ENCODE peak calls at places on chromosome 14, in eight cellular contexts. N is SK-N-SH, I is HCT116, W is GM23338, K is GM12878, V is endothelial cell of umbilical vein, D is prostate gland, Y is GM12891. A is an unnamed sample.

GRCh38 chr14:57199911-57200310 is 68.8 kb downstream of the EXOC5 start:
- DNase-seq in N (no peak), I (no peak), W (no peak), K (no peak), V (no peak), D (no peak), Y (no peak), A (no peak)

GRCh38 chr14:74503256-74503972 is 9.8 kb downstream of the ISCA2 start:
- DNase-seq in N (no peak), I (no peak), W (no peak), K (no peak), V (no peak), D (no peak), Y (no peak), A (peak)

GRCh38 chr14:67837011-67837624 is 17.5 kb downstream of the RAD51B start:
- DNase-seq in N (peak), I (peak), W (peak), K (peak), V (peak), D (peak), Y (no peak), A (no peak)

GRCh38 chr14:45651906-45652305 is 398.9 kb upstream of the MIS18BP1 start:
- DNase-seq in N (no peak), I (no peak), W (no peak), K (no peak), V (peak), D (no peak), Y (no peak), A (no peak)

GRCh38 chr14:77036484-77037337 is 8.2 kb upstream of the IRF2BPL start:
- DNase-seq in N (no peak), I (no peak), W (no peak), K (peak), V (no peak), D (no peak), Y (no peak), A (no peak)

GRCh38 chr14:93200553-93200952 is 6.3 kb downstream of the GON7 start:
- DNase-seq in N (no peak), I (no peak), W (peak), K (no peak), V (no peak), D (no peak), Y (no peak), A (no peak)

GRCh38 chr14:32136027-32136825 is 59.1 kb downstream of the ARHGAP5 start:
- DNase-seq in N (no peak), I (no peak), W (no peak), K (no peak), V (no peak), D (no peak), Y (no peak), A (no peak)

GRCh38 chr14:93764211-93764659 is 24.1 kb downstream of the PRIMA1 start:
- DNase-seq in N (peak), I (no peak), W (no peak), K (no peak), V (no peak), D (peak), Y (no peak), A (no peak)

GRCh38 chr14:104972301-104973211 is 5.6 kb downstream of the AHNAK2 start:
- DNase-seq in N (no peak), I (peak), W (no peak), K (no peak), V (peak), D (peak), Y (no peak), A (peak)

GRCh38 chr14:85221832-85222231 is 308.1 kb upstream of the FLRT2 start:
- DNase-seq in N (no peak), I (no peak), W (no peak), K (no peak), V (no peak), D (no peak), Y (no peak), A (no peak)

GRCh38 chr14:82046512-82047226 is 513.0 kb upstream of the SEL1L start:
- DNase-seq in N (no peak), I (no peak), W (no peak), K (no peak), V (no peak), D (no peak), Y (no peak), A (no peak)

GRCh38 chr14:65198346-65198745 is 96.0 kb upstream of the MAX start:
- DNase-seq in N (peak), I (no peak), W (no peak), K (no peak), V (no peak), D (no peak), Y (no peak), A (no peak)

GRCh38 chr14:36583242-36584166 is 1.1 kb upstream of the NKX2-8 start:
- DNase-seq in N (peak), I (no peak), W (peak), K (no peak), V (no peak), D (no peak), Y (no peak), A (no peak)

GRCh38 chr14:75879031-75879430 is 102.8 kb downstream of the TGFB3 start:
- DNase-seq in N (no peak), I (no peak), W (no peak), K (no peak), V (peak), D (no peak), Y (no peak), A (no peak)

GRCh38 chr14:104688755-104689619 is at the start of gene INF2:
- DNase-seq in N (peak), I (no peak), W (peak), K (no peak), V (peak), D (peak), Y (peak), A (no peak)

GRCh38 chr14:97920201-97920600 is 1123.0 kb downstream of the VRK1 start:
- DNase-seq in N (no peak), I (no peak), W (no peak), K (no peak), V (no peak), D (no peak), Y (no peak), A (no peak)

GRCh38 chr14:39673141-39674133 is 241.2 kb upstream of the FBXO33 start:
- DNase-seq in N (no peak), I (no peak), W (peak), K (no peak), V (no peak), D (no peak), Y (no peak), A (no peak)

GRCh38 chr14:76870146-76870545 is 43.9 kb downstream of the LRRC74A start:
- DNase-seq in N (peak), I (no peak), W (peak), K (no peak), V (no peak), D (no peak), Y (no peak), A (no peak)

GRCh38 chr14:104732355-104732804 is 8.4 kb downstream of the ADSS1 start:
- DNase-seq in N (no peak), I (no peak), W (no peak), K (no peak), V (no peak), D (no peak), Y (no peak), A (no peak)

GRCh38 chr14:100593751-100594624 is 6.8 kb upstream of the BEGAIN start:
- DNase-seq in N (no peak), I (no peak), W (no peak), K (no peak), V (no peak), D (no peak), Y (no peak), A (no peak)

GRCh38 chr14:101065696-101066694 is 162.5 kb upstream of the RTL1 start:
- DNase-seq in N (no peak), I (no peak), W (no peak), K (no peak), V (no peak), D (no peak), Y (no peak), A (no peak)

GRCh38 chr14:99755629-99756603 is 37.3 kb upstream of the EML1 start:
- DNase-seq in N (no peak), I (no peak), W (no peak), K (no peak), V (peak), D (no peak), Y (no peak), A (no peak)

GRCh38 chr14:36659010-36659821 is 2.4 kb upstream of the PAX9 start:
- DNase-seq in N (no peak), I (no peak), W (no peak), K (no peak), V (no peak), D (no peak), Y (no peak), A (no peak)

GRCh38 chr14:104445832-104446381 is 133.7 kb upstream of the C14orf180 start:
- DNase-seq in N (no peak), I (no peak), W (no peak), K (no peak), V (no peak), D (no peak), Y (no peak), A (no peak)

GRCh38 chr14:54589076-54589475 is 22.1 kb downstream of the SAMD4A start:
- DNase-seq in N (no peak), I (no peak), W (no peak), K (no peak), V (no peak), D (no peak), Y (no peak), A (no peak)

GRCh38 chr14:29321646-29322045 is 555.1 kb downstream of the FOXG1 start:
- DNase-seq in N (no peak), I (no peak), W (no peak), K (no peak), V (no peak), D (no peak), Y (no peak), A (no peak)

GRCh38 chr14:85528080-85528881 is 1.7 kb upstream of the FLRT2 start:
- DNase-seq in N (no peak), I (no peak), W (peak), K (no peak), V (peak), D (peak), Y (no peak), A (no peak)

GRCh38 chr14:52852810-52853521 is 61.6 kb upstream of the GNPNAT1 start:
- DNase-seq in N (peak), I (no peak), W (no peak), K (no peak), V (peak), D (no peak), Y (no peak), A (no peak)

GRCh38 chr14:64265222-64265621 is 28.9 kb downstream of the ESR2 start:
- DNase-seq in N (no peak), I (no peak), W (no peak), K (no peak), V (no peak), D (no peak), Y (no peak), A (no peak)

GRCh38 chr14:101851716-101852395 is 90.3 kb downstream of the PPP2R5C start:
- DNase-seq in N (no peak), I (no peak), W (no peak), K (no peak), V (no peak), D (no peak), Y (no peak), A (no peak)

GRCh38 chr14:69010632-69011031 is 31.5 kb upstream of the ACTN1 start:
- DNase-seq in N (no peak), I (no peak), W (no peak), K (no peak), V (no peak), D (no peak), Y (no peak), A (no peak)

DNA sequence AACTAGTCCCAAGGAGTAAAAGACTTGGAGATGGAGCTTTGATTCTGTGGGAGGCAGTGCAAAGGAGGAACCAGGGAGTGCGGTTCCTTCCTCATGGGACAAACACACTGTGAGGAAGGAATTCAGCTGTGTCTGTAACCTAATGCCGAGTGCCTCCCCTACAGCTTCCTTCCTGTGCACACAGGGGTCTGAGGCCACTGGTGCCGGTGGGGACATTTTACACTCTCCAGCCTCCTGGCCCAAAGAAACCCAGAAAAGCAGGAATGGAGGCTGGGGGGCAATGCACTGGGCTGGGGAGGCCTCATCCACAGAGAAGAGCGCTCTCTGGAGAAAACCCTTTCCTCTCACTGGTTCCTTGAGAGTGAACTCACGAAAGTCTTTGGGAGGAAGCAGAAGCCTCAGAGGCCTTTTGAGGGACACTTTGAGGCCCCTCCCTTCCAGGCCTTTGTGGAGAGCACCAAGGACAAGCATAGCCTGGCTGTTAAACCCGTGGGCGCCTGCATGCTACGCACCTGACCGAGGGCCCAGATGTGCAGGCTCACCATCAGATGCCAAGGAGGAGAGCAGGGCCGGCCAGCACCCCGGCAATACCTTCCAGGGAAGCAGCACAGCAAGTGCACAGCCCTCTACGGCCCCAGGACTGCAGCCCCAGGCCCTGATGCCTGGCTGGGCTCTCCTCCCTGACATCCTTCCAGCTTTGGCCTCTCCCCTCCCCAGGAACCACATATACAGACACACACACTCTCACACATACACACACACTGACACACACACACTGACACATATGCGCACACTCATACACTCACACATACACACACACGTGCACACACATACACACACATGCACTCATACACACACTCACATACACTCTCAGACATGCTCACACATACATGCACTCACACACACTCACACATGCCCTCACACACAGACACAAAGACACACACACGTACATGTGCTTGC is 52.0 kb downstream of the NFKBIA start:
- DNase-seq in N (no peak), I (no peak), W (no peak), K (no peak), V (no peak), D (no peak), Y (no peak), A (no peak)
- TF ChIP-seq POLR2AphosphoS5 in N (no peak), I (no peak), W (no peak), K (no peak), V (no peak), D (no peak), Y (no peak), A (no peak)

GRCh38 chr14:24847568-24847967 is 202.4 kb downstream of the STXBP6 start:
- DNase-seq in N (no peak), I (no peak), W (no peak), K (no peak), V (no peak), D (no peak), Y (no peak), A (no peak)

GRCh38 chr14:24845851-24846250 is 204.1 kb downstream of the STXBP6 start:
- DNase-seq in N (no peak), I (no peak), W (no peak), K (no peak), V (no peak), D (no peak), Y (no peak), A (no peak)

GRCh38 chr14:24849471-24849870 is 200.5 kb downstream of the STXBP6 start:
- DNase-seq in N (no peak), I (no peak), W (no peak), K (no peak), V (no peak), D (no peak), Y (no peak), A (no peak)

GRCh38 chr14:24851406-24851805 is 198.5 kb downstream of the STXBP6 start:
- DNase-seq in N (no peak), I (no peak), W (no peak), K (no peak), V (no peak), D (no peak), Y (no peak), A (no peak)

GRCh38 chr14:24848427-24848826 is 201.5 kb downstream of the STXBP6 start:
- DNase-seq in N (no peak), I (no peak), W (no peak), K (no peak), V (no peak), D (no peak), Y (no peak), A (no peak)
- TF ChIP-seq POLR2AphosphoS5 in N (no peak), I (no peak), W (no peak), K (no peak), V (no peak), D (no peak), Y (no peak), A (no peak)

DNA sequence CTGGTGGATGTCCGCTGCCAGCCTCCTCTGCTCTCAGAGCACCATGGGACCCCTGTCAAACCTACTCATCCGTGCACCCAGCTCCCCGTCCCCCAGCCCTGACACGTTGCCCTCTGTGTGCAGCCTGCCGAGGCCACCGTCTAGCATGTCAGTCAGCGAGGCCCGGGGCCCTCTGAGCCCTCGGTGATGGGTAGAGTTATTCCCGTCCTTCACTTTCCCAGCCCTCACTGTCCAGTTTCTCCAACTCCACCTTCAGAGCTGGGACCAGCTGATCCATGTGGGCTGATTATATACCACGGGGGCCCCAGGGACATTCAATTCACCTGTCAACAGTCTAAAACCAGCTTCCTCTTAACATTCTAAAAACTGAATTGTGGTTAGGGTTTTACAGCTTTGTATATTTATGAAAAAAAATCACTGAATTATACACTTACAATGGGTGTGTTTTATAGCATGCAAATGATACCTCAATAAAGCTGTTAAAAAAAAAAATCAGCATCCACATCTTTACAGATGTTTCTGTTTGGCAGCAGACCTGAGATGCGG is 61.3 kb downstream of the CCDC88C start:
- DNase-seq in N (no peak), I (no peak), W (no peak), K (no peak), V (no peak), D (no peak), Y (no peak), A (no peak)
- TF ChIP-seq POLR2AphosphoS5 in N (no peak), I (no peak), W (no peak), K (no peak), V (no peak), D (no peak), Y (no peak), A (no peak)

GRCh38 chr14:24365600-24366374 is 2.2 kb upstream of the NFATC4 start:
- DNase-seq in N (peak), I (peak), W (peak), K (peak), V (peak), D (peak), Y (peak), A (peak)
- TF ChIP-seq POLR2AphosphoS5 in N (no peak), I (peak), W (no peak), K (no peak), V (peak), D (peak), Y (no peak), A (peak)

GRCh38 chr14:61322799-61323290 is 1.5 kb downstream of the PRKCH start:
- DNase-seq in N (peak), I (peak), W (peak), K (no peak), V (peak), D (peak), Y (no peak), A (no peak)

GRCh38 chr14:61319706-61320105 is 1.7 kb upstream of the PRKCH start:
- DNase-seq in N (no peak), I (no peak), W (no peak), K (no peak), V (no peak), D (no peak), Y (no peak), A (no peak)

GRCh38 chr14:61322011-61322798 is 826 bp downstream of the PRKCH start:
- DNase-seq in N (peak), I (no peak), W (peak), K (no peak), V (no peak), D (peak), Y (no peak), A (no peak)

GRCh38 chr14:61320806-61321384 is 484 bp upstream of the PRKCH start:
- DNase-seq in N (peak), I (no peak), W (peak), K (no peak), V (peak), D (peak), Y (no peak), A (no peak)

DNA sequence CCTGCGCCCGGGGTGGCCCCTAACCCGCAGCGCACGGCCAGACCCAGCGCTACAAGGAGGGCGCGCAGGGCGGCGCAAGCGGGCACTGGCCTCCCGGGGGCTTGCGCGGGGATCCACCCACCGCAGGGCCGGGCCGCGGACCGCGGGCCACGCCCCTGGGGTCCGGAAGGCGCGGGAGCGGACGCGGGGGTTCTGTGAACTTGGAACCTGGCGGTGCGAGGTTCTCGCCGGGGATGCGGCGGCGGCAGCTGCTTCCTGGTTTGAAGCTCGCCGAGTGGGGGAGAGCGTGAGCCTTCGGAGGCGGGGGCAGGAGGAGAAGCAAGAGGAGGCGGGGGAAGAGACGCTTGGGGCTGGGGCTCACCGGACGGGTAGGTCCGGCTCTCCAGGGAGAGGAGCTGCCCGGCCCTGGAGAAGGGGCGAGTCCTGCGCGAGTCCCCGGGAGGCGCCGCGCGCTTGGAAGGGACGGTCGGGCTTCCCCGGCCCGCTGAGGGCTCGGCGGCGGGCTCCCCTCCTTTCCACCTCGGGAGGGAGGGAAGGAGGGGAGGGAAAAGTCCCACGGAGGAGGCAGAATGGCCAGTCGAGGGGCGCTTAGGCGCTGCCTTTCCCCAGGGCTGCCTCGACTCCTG is at the start of gene PRKCH:
- DNase-seq in N (peak), I (peak), W (peak), K (no peak), V (peak), D (peak), Y (peak), A (no peak)
- TF ChIP-seq POLR2AphosphoS5 in N (no peak), I (peak), W (no peak), K (peak), V (peak), D (peak), Y (no peak), A (no peak)

GRCh38 chr14:22466520-22466919 is 122.5 kb downstream of the DAD1 start:
- DNase-seq in N (no peak), I (no peak), W (no peak), K (no peak), V (no peak), D (no peak), Y (no peak), A (no peak)
- TF ChIP-seq POLR2AphosphoS5 in N (no peak), I (no peak), W (no peak), K (no peak), V (no peak), D (no peak), Y (no peak), A (no peak)

GRCh38 chr14:50658203-50658602 is 9.9 kb downstream of the SAV1 start:
- DNase-seq in N (no peak), I (no peak), W (peak), K (no peak), V (peak), D (no peak), Y (no peak), A (no peak)
- TF ChIP-seq POLR2AphosphoS5 in N (no peak), I (no peak), W (no peak), K (no peak), V (no peak), D (no peak), Y (no peak), A (no peak)

GRCh38 chr14:96249016-96249415 is 7.0 kb upstream of the BDKRB1 start:
- DNase-seq in N (no peak), I (no peak), W (no peak), K (no peak), V (no peak), D (no peak), Y (no peak), A (no peak)
- TF ChIP-seq POLR2AphosphoS5 in N (peak), I (no peak), W (no peak), K (no peak), V (no peak), D (no peak), Y (no peak), A (peak)